ENCODE peak calls at places on chromosomes 5 and 9, in nine cellular contexts. One of them, this sample, is unnamed.

GRCh38 chr5:36728697-36729543 is 122.5 kb downstream of the SLC1A3 start:
- DNase-seq in NCI-H1417: peak
- DNase-seq in skeletal muscle cell: no peak
- DNase-seq in AG08396: peak
- DNase-seq in stimulated activated CD4-positive, alpha-beta T cell treated with anti-CD3 and anti-CD28 coated beads, Interleukin-1b, Interleukin-23, amount 100 ng/mL, for 1 hour: no peak
- DNase-seq in naive thymus-derived CD8-positive, alpha-beta T cell: peak
- DNase-seq in stimulated activated CD8-positive, alpha-beta memory T cell treated with anti-CD3 and anti-CD28 coated beads, Interleukin-7, amount 100 ng/mL, for 48 hours: no peak
- DNase-seq in activated CD4-positive, alpha-beta T cell treated with anti-CD3 and anti-CD28 coated beads for 24 hours: no peak
- DNase-seq in sciatic nerve: no peak
- DNase-seq in this sample: peak

GRCh38 chr9:128946945-128947422 is 419 bp downstream of the DOLK start:
- DNase-seq in NCI-H1417: no peak
- DNase-seq in skeletal muscle cell: no peak
- DNase-seq in AG08396: peak
- DNase-seq in stimulated activated CD4-positive, alpha-beta T cell treated with anti-CD3 and anti-CD28 coated beads, Interleukin-1b, Interleukin-23, amount 100 ng/mL, for 1 hour: no peak
- DNase-seq in naive thymus-derived CD8-positive, alpha-beta T cell: no peak
- DNase-seq in stimulated activated CD8-positive, alpha-beta memory T cell treated with anti-CD3 and anti-CD28 coated beads, Interleukin-7, amount 100 ng/mL, for 48 hours: no peak
- DNase-seq in activated CD4-positive, alpha-beta T cell treated with anti-CD3 and anti-CD28 coated beads for 24 hours: no peak
- DNase-seq in sciatic nerve: no peak
- DNase-seq in this sample: no peak

GRCh38 chr9:130491830-130492465 is 47.2 kb downstream of the ASS1 start:
- DNase-seq in NCI-H1417: no peak
- DNase-seq in skeletal muscle cell: no peak
- DNase-seq in AG08396: no peak
- DNase-seq in stimulated activated CD4-positive, alpha-beta T cell treated with anti-CD3 and anti-CD28 coated beads, Interleukin-1b, Interleukin-23, amount 100 ng/mL, for 1 hour: no peak
- DNase-seq in naive thymus-derived CD8-positive, alpha-beta T cell: no peak
- DNase-seq in stimulated activated CD8-positive, alpha-beta memory T cell treated with anti-CD3 and anti-CD28 coated beads, Interleukin-7, amount 100 ng/mL, for 48 hours: no peak
- DNase-seq in activated CD4-positive, alpha-beta T cell treated with anti-CD3 and anti-CD28 coated beads for 24 hours: no peak
- DNase-seq in sciatic nerve: no peak
- DNase-seq in this sample: no peak

GRCh38 chr5:154697335-154697734 is 57.8 kb upstream of the LARP1 start:
- DNase-seq in NCI-H1417: no peak
- DNase-seq in skeletal muscle cell: no peak
- DNase-seq in AG08396: no peak
- DNase-seq in stimulated activated CD4-positive, alpha-beta T cell treated with anti-CD3 and anti-CD28 coated beads, Interleukin-1b, Interleukin-23, amount 100 ng/mL, for 1 hour: no peak
- DNase-seq in naive thymus-derived CD8-positive, alpha-beta T cell: no peak
- DNase-seq in stimulated activated CD8-positive, alpha-beta memory T cell treated with anti-CD3 and anti-CD28 coated beads, Interleukin-7, amount 100 ng/mL, for 48 hours: no peak
- DNase-seq in activated CD4-positive, alpha-beta T cell treated with anti-CD3 and anti-CD28 coated beads for 24 hours: no peak
- DNase-seq in sciatic nerve: no peak
- DNase-seq in this sample: no peak

GRCh38 chr9:97928968-97929604 is 6.8 kb upstream of the TRMO start:
- DNase-seq in NCI-H1417: no peak
- DNase-seq in skeletal muscle cell: no peak
- DNase-seq in AG08396: no peak
- DNase-seq in stimulated activated CD4-positive, alpha-beta T cell treated with anti-CD3 and anti-CD28 coated beads, Interleukin-1b, Interleukin-23, amount 100 ng/mL, for 1 hour: no peak
- DNase-seq in naive thymus-derived CD8-positive, alpha-beta T cell: no peak
- DNase-seq in stimulated activated CD8-positive, alpha-beta memory T cell treated with anti-CD3 and anti-CD28 coated beads, Interleukin-7, amount 100 ng/mL, for 48 hours: no peak
- DNase-seq in activated CD4-positive, alpha-beta T cell treated with anti-CD3 and anti-CD28 coated beads for 24 hours: no peak
- DNase-seq in sciatic nerve: no peak
- DNase-seq in this sample: no peak

GRCh38 chr9:127931092-127931881 is 710 bp upstream of the PIP5KL1 start:
- DNase-seq in NCI-H1417: peak
- DNase-seq in skeletal muscle cell: peak
- DNase-seq in AG08396: peak
- DNase-seq in stimulated activated CD4-positive, alpha-beta T cell treated with anti-CD3 and anti-CD28 coated beads, Interleukin-1b, Interleukin-23, amount 100 ng/mL, for 1 hour: no peak
- DNase-seq in naive thymus-derived CD8-positive, alpha-beta T cell: no peak
- DNase-seq in stimulated activated CD8-positive, alpha-beta memory T cell treated with anti-CD3 and anti-CD28 coated beads, Interleukin-7, amount 100 ng/mL, for 48 hours: no peak
- DNase-seq in activated CD4-positive, alpha-beta T cell treated with anti-CD3 and anti-CD28 coated beads for 24 hours: no peak
- DNase-seq in sciatic nerve: no peak
- DNase-seq in this sample: peak

GRCh38 chr5:79111960-79112702 is 522 bp downstream of the BHMT start:
- DNase-seq in NCI-H1417: no peak
- DNase-seq in skeletal muscle cell: no peak
- DNase-seq in AG08396: no peak
- DNase-seq in stimulated activated CD4-positive, alpha-beta T cell treated with anti-CD3 and anti-CD28 coated beads, Interleukin-1b, Interleukin-23, amount 100 ng/mL, for 1 hour: no peak
- DNase-seq in naive thymus-derived CD8-positive, alpha-beta T cell: no peak
- DNase-seq in stimulated activated CD8-positive, alpha-beta memory T cell treated with anti-CD3 and anti-CD28 coated beads, Interleukin-7, amount 100 ng/mL, for 48 hours: no peak
- DNase-seq in activated CD4-positive, alpha-beta T cell treated with anti-CD3 and anti-CD28 coated beads for 24 hours: no peak
- DNase-seq in sciatic nerve: no peak
- DNase-seq in this sample: no peak

GRCh38 chr9:6512085-6512657 is 99.2 kb downstream of the UHRF2 start:
- DNase-seq in NCI-H1417: no peak
- DNase-seq in skeletal muscle cell: no peak
- DNase-seq in AG08396: no peak
- DNase-seq in stimulated activated CD4-positive, alpha-beta T cell treated with anti-CD3 and anti-CD28 coated beads, Interleukin-1b, Interleukin-23, amount 100 ng/mL, for 1 hour: no peak
- DNase-seq in naive thymus-derived CD8-positive, alpha-beta T cell: no peak
- DNase-seq in stimulated activated CD8-positive, alpha-beta memory T cell treated with anti-CD3 and anti-CD28 coated beads, Interleukin-7, amount 100 ng/mL, for 48 hours: no peak
- DNase-seq in activated CD4-positive, alpha-beta T cell treated with anti-CD3 and anti-CD28 coated beads for 24 hours: no peak
- DNase-seq in sciatic nerve: no peak
- DNase-seq in this sample: no peak

GRCh38 chr5:42855386-42855785 is 43.7 kb upstream of the SELENOP start:
- DNase-seq in NCI-H1417: no peak
- DNase-seq in skeletal muscle cell: no peak
- DNase-seq in AG08396: no peak
- DNase-seq in stimulated activated CD4-positive, alpha-beta T cell treated with anti-CD3 and anti-CD28 coated beads, Interleukin-1b, Interleukin-23, amount 100 ng/mL, for 1 hour: no peak
- DNase-seq in naive thymus-derived CD8-positive, alpha-beta T cell: no peak
- DNase-seq in stimulated activated CD8-positive, alpha-beta memory T cell treated with anti-CD3 and anti-CD28 coated beads, Interleukin-7, amount 100 ng/mL, for 48 hours: no peak
- DNase-seq in activated CD4-positive, alpha-beta T cell treated with anti-CD3 and anti-CD28 coated beads for 24 hours: no peak
- DNase-seq in sciatic nerve: no peak
- DNase-seq in this sample: no peak

GRCh38 chr9:135242406-135242805 is 154.9 kb downstream of the OLFM1 start:
- DNase-seq in NCI-H1417: no peak
- DNase-seq in skeletal muscle cell: no peak
- DNase-seq in AG08396: no peak
- DNase-seq in stimulated activated CD4-positive, alpha-beta T cell treated with anti-CD3 and anti-CD28 coated beads, Interleukin-1b, Interleukin-23, amount 100 ng/mL, for 1 hour: no peak
- DNase-seq in naive thymus-derived CD8-positive, alpha-beta T cell: no peak
- DNase-seq in stimulated activated CD8-positive, alpha-beta memory T cell treated with anti-CD3 and anti-CD28 coated beads, Interleukin-7, amount 100 ng/mL, for 48 hours: no peak
- DNase-seq in activated CD4-positive, alpha-beta T cell treated with anti-CD3 and anti-CD28 coated beads for 24 hours: no peak
- DNase-seq in sciatic nerve: no peak
- DNase-seq in this sample: no peak

GRCh38 chr5:66442951-66443445 is 153.2 kb upstream of the MAST4 start:
- DNase-seq in NCI-H1417: no peak
- DNase-seq in skeletal muscle cell: no peak
- DNase-seq in AG08396: no peak
- DNase-seq in stimulated activated CD4-positive, alpha-beta T cell treated with anti-CD3 and anti-CD28 coated beads, Interleukin-1b, Interleukin-23, amount 100 ng/mL, for 1 hour: no peak
- DNase-seq in naive thymus-derived CD8-positive, alpha-beta T cell: no peak
- DNase-seq in stimulated activated CD8-positive, alpha-beta memory T cell treated with anti-CD3 and anti-CD28 coated beads, Interleukin-7, amount 100 ng/mL, for 48 hours: no peak
- DNase-seq in activated CD4-positive, alpha-beta T cell treated with anti-CD3 and anti-CD28 coated beads for 24 hours: no peak
- DNase-seq in sciatic nerve: no peak
- DNase-seq in this sample: no peak

GRCh38 chr5:14249258-14250093 is 106.3 kb downstream of the TRIO start:
- DNase-seq in NCI-H1417: peak
- DNase-seq in skeletal muscle cell: no peak
- DNase-seq in AG08396: no peak
- DNase-seq in stimulated activated CD4-positive, alpha-beta T cell treated with anti-CD3 and anti-CD28 coated beads, Interleukin-1b, Interleukin-23, amount 100 ng/mL, for 1 hour: no peak
- DNase-seq in naive thymus-derived CD8-positive, alpha-beta T cell: no peak
- DNase-seq in stimulated activated CD8-positive, alpha-beta memory T cell treated with anti-CD3 and anti-CD28 coated beads, Interleukin-7, amount 100 ng/mL, for 48 hours: no peak
- DNase-seq in activated CD4-positive, alpha-beta T cell treated with anti-CD3 and anti-CD28 coated beads for 24 hours: no peak
- DNase-seq in sciatic nerve: no peak
- DNase-seq in this sample: no peak

GRCh38 chr9:36961051-36961450 is 73.0 kb downstream of the PAX5 start:
- DNase-seq in NCI-H1417: no peak
- DNase-seq in skeletal muscle cell: no peak
- DNase-seq in AG08396: no peak
- DNase-seq in stimulated activated CD4-positive, alpha-beta T cell treated with anti-CD3 and anti-CD28 coated beads, Interleukin-1b, Interleukin-23, amount 100 ng/mL, for 1 hour: no peak
- DNase-seq in naive thymus-derived CD8-positive, alpha-beta T cell: no peak
- DNase-seq in stimulated activated CD8-positive, alpha-beta memory T cell treated with anti-CD3 and anti-CD28 coated beads, Interleukin-7, amount 100 ng/mL, for 48 hours: no peak
- DNase-seq in activated CD4-positive, alpha-beta T cell treated with anti-CD3 and anti-CD28 coated beads for 24 hours: no peak
- DNase-seq in sciatic nerve: no peak
- DNase-seq in this sample: no peak

GRCh38 chr9:13568851-13569618 is 289.5 kb upstream of the MPDZ start:
- DNase-seq in NCI-H1417: peak
- DNase-seq in skeletal muscle cell: no peak
- DNase-seq in AG08396: no peak
- DNase-seq in stimulated activated CD4-positive, alpha-beta T cell treated with anti-CD3 and anti-CD28 coated beads, Interleukin-1b, Interleukin-23, amount 100 ng/mL, for 1 hour: no peak
- DNase-seq in naive thymus-derived CD8-positive, alpha-beta T cell: no peak
- DNase-seq in stimulated activated CD8-positive, alpha-beta memory T cell treated with anti-CD3 and anti-CD28 coated beads, Interleukin-7, amount 100 ng/mL, for 48 hours: no peak
- DNase-seq in activated CD4-positive, alpha-beta T cell treated with anti-CD3 and anti-CD28 coated beads for 24 hours: no peak
- DNase-seq in sciatic nerve: no peak
- DNase-seq in this sample: no peak

GRCh38 chr5:72523960-72524582 is 16.9 kb upstream of the ZNF366 start:
- DNase-seq in NCI-H1417: peak
- DNase-seq in skeletal muscle cell: peak
- DNase-seq in AG08396: peak
- DNase-seq in stimulated activated CD4-positive, alpha-beta T cell treated with anti-CD3 and anti-CD28 coated beads, Interleukin-1b, Interleukin-23, amount 100 ng/mL, for 1 hour: no peak
- DNase-seq in naive thymus-derived CD8-positive, alpha-beta T cell: no peak
- DNase-seq in stimulated activated CD8-positive, alpha-beta memory T cell treated with anti-CD3 and anti-CD28 coated beads, Interleukin-7, amount 100 ng/mL, for 48 hours: no peak
- DNase-seq in activated CD4-positive, alpha-beta T cell treated with anti-CD3 and anti-CD28 coated beads for 24 hours: no peak
- DNase-seq in sciatic nerve: no peak
- DNase-seq in this sample: peak

GRCh38 chr9:125744616-125745387 is 2.4 kb upstream of the PBX3 start:
- DNase-seq in NCI-H1417: peak
- DNase-seq in skeletal muscle cell: no peak
- DNase-seq in AG08396: peak
- DNase-seq in stimulated activated CD4-positive, alpha-beta T cell treated with anti-CD3 and anti-CD28 coated beads, Interleukin-1b, Interleukin-23, amount 100 ng/mL, for 1 hour: no peak
- DNase-seq in naive thymus-derived CD8-positive, alpha-beta T cell: no peak
- DNase-seq in stimulated activated CD8-positive, alpha-beta memory T cell treated with anti-CD3 and anti-CD28 coated beads, Interleukin-7, amount 100 ng/mL, for 48 hours: no peak
- DNase-seq in activated CD4-positive, alpha-beta T cell treated with anti-CD3 and anti-CD28 coated beads for 24 hours: no peak
- DNase-seq in sciatic nerve: no peak
- DNase-seq in this sample: no peak

GRCh38 chr5:31232273-31232888 is 38.9 kb downstream of the CDH6 start:
- DNase-seq in NCI-H1417: peak
- DNase-seq in skeletal muscle cell: no peak
- DNase-seq in AG08396: peak
- DNase-seq in stimulated activated CD4-positive, alpha-beta T cell treated with anti-CD3 and anti-CD28 coated beads, Interleukin-1b, Interleukin-23, amount 100 ng/mL, for 1 hour: no peak
- DNase-seq in naive thymus-derived CD8-positive, alpha-beta T cell: no peak
- DNase-seq in stimulated activated CD8-positive, alpha-beta memory T cell treated with anti-CD3 and anti-CD28 coated beads, Interleukin-7, amount 100 ng/mL, for 48 hours: no peak
- DNase-seq in activated CD4-positive, alpha-beta T cell treated with anti-CD3 and anti-CD28 coated beads for 24 hours: no peak
- DNase-seq in sciatic nerve: no peak
- DNase-seq in this sample: peak

GRCh38 chr5:59003124-59003523 is 420.2 kb downstream of the RAB3C start:
- DNase-seq in NCI-H1417: no peak
- DNase-seq in skeletal muscle cell: no peak
- DNase-seq in AG08396: no peak
- DNase-seq in stimulated activated CD4-positive, alpha-beta T cell treated with anti-CD3 and anti-CD28 coated beads, Interleukin-1b, Interleukin-23, amount 100 ng/mL, for 1 hour: no peak
- DNase-seq in naive thymus-derived CD8-positive, alpha-beta T cell: no peak
- DNase-seq in stimulated activated CD8-positive, alpha-beta memory T cell treated with anti-CD3 and anti-CD28 coated beads, Interleukin-7, amount 100 ng/mL, for 48 hours: no peak
- DNase-seq in activated CD4-positive, alpha-beta T cell treated with anti-CD3 and anti-CD28 coated beads for 24 hours: no peak
- DNase-seq in sciatic nerve: no peak
- DNase-seq in this sample: no peak

GRCh38 chr9:21991039-21991959 is 2.9 kb downstream of the CDKN2A start:
- DNase-seq in NCI-H1417: no peak
- DNase-seq in skeletal muscle cell: no peak
- DNase-seq in AG08396: no peak
- DNase-seq in stimulated activated CD4-positive, alpha-beta T cell treated with anti-CD3 and anti-CD28 coated beads, Interleukin-1b, Interleukin-23, amount 100 ng/mL, for 1 hour: no peak
- DNase-seq in naive thymus-derived CD8-positive, alpha-beta T cell: no peak
- DNase-seq in stimulated activated CD8-positive, alpha-beta memory T cell treated with anti-CD3 and anti-CD28 coated beads, Interleukin-7, amount 100 ng/mL, for 48 hours: no peak
- DNase-seq in activated CD4-positive, alpha-beta T cell treated with anti-CD3 and anti-CD28 coated beads for 24 hours: no peak
- DNase-seq in sciatic nerve: no peak
- DNase-seq in this sample: peak

GRCh38 chr9:99049228-99049627 is 55.7 kb upstream of the TGFBR1 start:
- DNase-seq in NCI-H1417: no peak
- DNase-seq in skeletal muscle cell: no peak
- DNase-seq in AG08396: no peak
- DNase-seq in stimulated activated CD4-positive, alpha-beta T cell treated with anti-CD3 and anti-CD28 coated beads, Interleukin-1b, Interleukin-23, amount 100 ng/mL, for 1 hour: no peak
- DNase-seq in naive thymus-derived CD8-positive, alpha-beta T cell: no peak
- DNase-seq in stimulated activated CD8-positive, alpha-beta memory T cell treated with anti-CD3 and anti-CD28 coated beads, Interleukin-7, amount 100 ng/mL, for 48 hours: no peak
- DNase-seq in activated CD4-positive, alpha-beta T cell treated with anti-CD3 and anti-CD28 coated beads for 24 hours: no peak
- DNase-seq in sciatic nerve: no peak
- DNase-seq in this sample: no peak

GRCh38 chr5:173396311-173396993 is 68.2 kb upstream of the STC2 start:
- DNase-seq in NCI-H1417: no peak
- DNase-seq in skeletal muscle cell: no peak
- DNase-seq in AG08396: no peak
- DNase-seq in stimulated activated CD4-positive, alpha-beta T cell treated with anti-CD3 and anti-CD28 coated beads, Interleukin-1b, Interleukin-23, amount 100 ng/mL, for 1 hour: no peak
- DNase-seq in naive thymus-derived CD8-positive, alpha-beta T cell: no peak
- DNase-seq in stimulated activated CD8-positive, alpha-beta memory T cell treated with anti-CD3 and anti-CD28 coated beads, Interleukin-7, amount 100 ng/mL, for 48 hours: no peak
- DNase-seq in activated CD4-positive, alpha-beta T cell treated with anti-CD3 and anti-CD28 coated beads for 24 hours: no peak
- DNase-seq in sciatic nerve: no peak
- DNase-seq in this sample: no peak

GRCh38 chr5:96577909-96578308 is 84.3 kb upstream of the CAST start:
- DNase-seq in NCI-H1417: no peak
- DNase-seq in skeletal muscle cell: no peak
- DNase-seq in AG08396: no peak
- DNase-seq in stimulated activated CD4-positive, alpha-beta T cell treated with anti-CD3 and anti-CD28 coated beads, Interleukin-1b, Interleukin-23, amount 100 ng/mL, for 1 hour: no peak
- DNase-seq in naive thymus-derived CD8-positive, alpha-beta T cell: no peak
- DNase-seq in stimulated activated CD8-positive, alpha-beta memory T cell treated with anti-CD3 and anti-CD28 coated beads, Interleukin-7, amount 100 ng/mL, for 48 hours: no peak
- DNase-seq in activated CD4-positive, alpha-beta T cell treated with anti-CD3 and anti-CD28 coated beads for 24 hours: no peak
- DNase-seq in sciatic nerve: no peak
- DNase-seq in this sample: no peak

GRCh38 chr5:180811012-180811622 is 8.5 kb upstream of the MGAT1 start:
- DNase-seq in NCI-H1417: peak
- DNase-seq in skeletal muscle cell: no peak
- DNase-seq in AG08396: no peak
- DNase-seq in stimulated activated CD4-positive, alpha-beta T cell treated with anti-CD3 and anti-CD28 coated beads, Interleukin-1b, Interleukin-23, amount 100 ng/mL, for 1 hour: no peak
- DNase-seq in naive thymus-derived CD8-positive, alpha-beta T cell: no peak
- DNase-seq in stimulated activated CD8-positive, alpha-beta memory T cell treated with anti-CD3 and anti-CD28 coated beads, Interleukin-7, amount 100 ng/mL, for 48 hours: no peak
- DNase-seq in activated CD4-positive, alpha-beta T cell treated with anti-CD3 and anti-CD28 coated beads for 24 hours: no peak
- DNase-seq in sciatic nerve: no peak
- DNase-seq in this sample: no peak

GRCh38 chr5:78504726-78505431 is 143.7 kb downstream of the LHFPL2 start:
- DNase-seq in NCI-H1417: peak
- DNase-seq in skeletal muscle cell: peak
- DNase-seq in AG08396: peak
- DNase-seq in stimulated activated CD4-positive, alpha-beta T cell treated with anti-CD3 and anti-CD28 coated beads, Interleukin-1b, Interleukin-23, amount 100 ng/mL, for 1 hour: no peak
- DNase-seq in naive thymus-derived CD8-positive, alpha-beta T cell: no peak
- DNase-seq in stimulated activated CD8-positive, alpha-beta memory T cell treated with anti-CD3 and anti-CD28 coated beads, Interleukin-7, amount 100 ng/mL, for 48 hours: no peak
- DNase-seq in activated CD4-positive, alpha-beta T cell treated with anti-CD3 and anti-CD28 coated beads for 24 hours: no peak
- DNase-seq in sciatic nerve: peak
- DNase-seq in this sample: peak

GRCh38 chr9:110712955-110713354 is 44.4 kb downstream of the MUSK start:
- DNase-seq in NCI-H1417: no peak
- DNase-seq in skeletal muscle cell: no peak
- DNase-seq in AG08396: no peak
- DNase-seq in stimulated activated CD4-positive, alpha-beta T cell treated with anti-CD3 and anti-CD28 coated beads, Interleukin-1b, Interleukin-23, amount 100 ng/mL, for 1 hour: no peak
- DNase-seq in naive thymus-derived CD8-positive, alpha-beta T cell: no peak
- DNase-seq in stimulated activated CD8-positive, alpha-beta memory T cell treated with anti-CD3 and anti-CD28 coated beads, Interleukin-7, amount 100 ng/mL, for 48 hours: no peak
- DNase-seq in activated CD4-positive, alpha-beta T cell treated with anti-CD3 and anti-CD28 coated beads for 24 hours: no peak
- DNase-seq in sciatic nerve: no peak
- DNase-seq in this sample: no peak

GRCh38 chr5:138230261-138230660 is 17.1 kb upstream of the CDC23 start:
- DNase-seq in NCI-H1417: no peak
- DNase-seq in skeletal muscle cell: no peak
- DNase-seq in AG08396: no peak
- DNase-seq in stimulated activated CD4-positive, alpha-beta T cell treated with anti-CD3 and anti-CD28 coated beads, Interleukin-1b, Interleukin-23, amount 100 ng/mL, for 1 hour: no peak
- DNase-seq in naive thymus-derived CD8-positive, alpha-beta T cell: no peak
- DNase-seq in stimulated activated CD8-positive, alpha-beta memory T cell treated with anti-CD3 and anti-CD28 coated beads, Interleukin-7, amount 100 ng/mL, for 48 hours: no peak
- DNase-seq in activated CD4-positive, alpha-beta T cell treated with anti-CD3 and anti-CD28 coated beads for 24 hours: no peak
- DNase-seq in sciatic nerve: no peak
- DNase-seq in this sample: no peak

GRCh38 chr5:122154491-122154890 is 25.1 kb downstream of the ZNF474 start:
- DNase-seq in NCI-H1417: no peak
- DNase-seq in skeletal muscle cell: no peak
- DNase-seq in AG08396: no peak
- DNase-seq in stimulated activated CD4-positive, alpha-beta T cell treated with anti-CD3 and anti-CD28 coated beads, Interleukin-1b, Interleukin-23, amount 100 ng/mL, for 1 hour: no peak
- DNase-seq in naive thymus-derived CD8-positive, alpha-beta T cell: no peak
- DNase-seq in stimulated activated CD8-positive, alpha-beta memory T cell treated with anti-CD3 and anti-CD28 coated beads, Interleukin-7, amount 100 ng/mL, for 48 hours: no peak
- DNase-seq in activated CD4-positive, alpha-beta T cell treated with anti-CD3 and anti-CD28 coated beads for 24 hours: no peak
- DNase-seq in sciatic nerve: no peak
- DNase-seq in this sample: no peak

This sample was measured in HT-29.